ENCODE peak calls at places on chromosomes 5 and 9, in ten cellular contexts. X is PC-3; N is mesenchymal stem cell; C is tibial nerve; G is adipocyte; E is AG04449; J is CD8-positive, alpha-beta memory T cell; H is uterus; T is SK-N-SH; A is HL-60. K is an unnamed sample.
A peak's percentile ranks its signal among the peaks of the same experiment; 100 is the strongest.

GRCh38 chr5:77935516-77936364 is 159.6 kb upstream of the TBCA start:
- DNase-seq in G (no peak), C (no peak), J (no peak), A (peak; percentile 70), X (no peak), T (no peak), E (no peak), H (no peak), N (no peak), K (peak; percentile 44)

GRCh38 chr9:98652302-98652701 is 56.4 kb downstream of the GABBR2 start:
- DNase-seq in J (no peak), E (no peak), A (no peak), X (no peak), H (no peak), G (no peak), T (no peak), C (no peak), N (no peak), K (no peak)

GRCh38 chr9:37332581-37332980 is 89.9 kb upstream of the GRHPR start:
- DNase-seq in T (no peak), E (no peak), G (no peak), X (no peak), J (no peak), N (no peak), H (no peak), A (no peak), C (no peak), K (no peak)

GRCh38 chr5:1552469-1553255 is 28.9 kb upstream of the LPCAT1 start:
- DNase-seq in J (no peak), G (peak; percentile 33), T (no peak), X (no peak), A (no peak), N (no peak), C (peak; percentile 60), H (no peak), E (no peak), K (no peak)

GRCh38 chr5:14988210-14988609 is 116.6 kb upstream of the ANKH start:
- DNase-seq in N (no peak), T (no peak), C (no peak), J (no peak), H (no peak), A (no peak), X (no peak), G (no peak), E (no peak), K (no peak)

GRCh38 chr5:40480392-40480791 is 199.3 kb upstream of the PTGER4 start:
- DNase-seq in H (no peak), E (no peak), G (no peak), N (no peak), X (no peak), J (peak; percentile 12), T (no peak), A (no peak), C (no peak), K (no peak)

GRCh38 chr5:57386958-57387357 is 95.7 kb downstream of the ACTBL2 start:
- DNase-seq in J (no peak), A (no peak), H (no peak), G (peak; percentile 40), X (no peak), T (no peak), E (no peak), N (peak; percentile 69), C (no peak), K (no peak)

GRCh38 chr5:142296914-142297417 is 27.9 kb downstream of the SPRY4 start:
- DNase-seq in G (peak; percentile 74), H (no peak), J (no peak), A (no peak), E (peak; percentile 71), T (no peak), X (peak; percentile 3), N (peak; percentile 95), C (no peak), K (no peak)

GRCh38 chr5:56440871-56441740 is 208.0 kb upstream of the ANKRD55 start:
- DNase-seq in C (no peak), J (no peak), H (peak; percentile 59), E (no peak), T (no peak), A (peak; percentile 1), X (peak; percentile 47), G (peak; percentile 94), N (peak; percentile 91), K (no peak)

GRCh38 chr9:125377584-125378250 is 116.1 kb downstream of the GAPVD1 start:
- DNase-seq in N (no peak), E (no peak), X (no peak), G (no peak), H (no peak), C (no peak), A (no peak), J (no peak), T (no peak), K (no peak)

GRCh38 chr9:125376261-125377226 is 114.9 kb downstream of the GAPVD1 start:
- DNase-seq in X (no peak), E (no peak), A (no peak), H (no peak), T (peak; percentile 71), N (no peak), J (no peak), C (no peak), G (no peak), K (no peak)

GRCh38 chr9:125375820-125376219 is 114.2 kb downstream of the GAPVD1 start:
- DNase-seq in T (no peak), N (no peak), J (no peak), A (no peak), E (no peak), H (no peak), X (no peak), C (no peak), G (no peak), K (no peak)

GRCh38 chr9:125372441-125373226 is 111.0 kb downstream of the GAPVD1 start:
- DNase-seq in X (no peak), T (no peak), C (no peak), N (no peak), J (no peak), H (no peak), E (no peak), G (no peak), A (no peak), K (no peak)

DNA sequence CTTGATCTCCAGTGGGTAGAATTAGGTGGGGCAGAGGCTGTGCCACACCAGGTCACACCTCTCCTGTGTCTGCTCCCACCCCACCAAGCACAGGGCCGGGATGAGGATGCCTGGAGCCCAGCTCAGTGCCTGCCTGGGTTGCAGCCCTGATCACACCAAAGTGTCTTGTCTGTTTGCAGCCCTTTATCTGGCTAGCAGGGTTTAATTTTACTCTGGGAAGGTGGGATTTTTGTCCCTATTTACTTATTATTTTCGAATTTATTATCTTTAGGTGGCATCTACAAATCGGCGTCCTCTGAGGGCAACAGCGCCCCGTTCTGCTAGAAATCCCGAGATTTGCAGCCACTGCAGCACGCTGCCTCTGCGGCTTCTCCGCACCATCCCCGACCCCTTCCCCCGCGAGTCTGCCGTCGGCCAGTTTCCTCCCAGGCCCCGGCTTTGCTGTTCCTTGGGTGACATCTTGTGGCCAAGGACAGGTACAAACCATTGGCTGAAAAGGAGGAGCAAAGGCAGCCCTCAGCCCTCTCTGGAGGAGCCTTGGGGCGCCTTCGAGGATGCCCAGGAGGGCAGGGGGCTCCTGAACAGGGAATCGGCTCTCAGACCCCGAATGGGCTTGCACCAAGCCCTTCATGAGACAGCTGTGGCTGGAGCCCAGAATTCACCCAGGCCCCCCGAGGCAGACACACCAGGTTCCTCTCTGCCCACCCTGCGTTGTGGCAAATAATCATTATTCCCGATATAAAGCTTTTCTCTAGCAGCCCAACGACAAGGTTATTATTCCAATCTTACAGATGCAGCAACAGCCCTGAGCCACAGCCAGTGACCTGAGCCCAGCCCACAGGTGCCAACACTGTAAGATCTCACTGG is 113.0 kb downstream of the GAPVD1 start:
- DNase-seq in E (no peak), T (peak; percentile 89), G (peak; percentile 91), X (peak; percentile 66), J (peak; percentile 36), A (peak; percentile 73), N (peak; percentile 78), H (peak; percentile 34), C (no peak), K (peak; percentile 59)
- H3K4me3 ChIP-seq in E (peak overlapping the region; percentile 50), T (peak overlapping the region; percentile 58), G (peak overlapping the region; percentile 69), X (peak overlapping the region; percentile 59), J (no peak overlapping the region), A (peak overlapping the region; percentile 31), N (peak overlapping the region; percentile 48), H (no peak overlapping the region), C (peak overlapping the region; percentile 42), K (peak overlapping the region; percentile 45)

GRCh38 chr5:174735498-174736350 is 11.3 kb downstream of the MSX2 start:
- DNase-seq in X (peak; percentile 62), G (no peak), C (no peak), H (no peak), N (no peak), E (no peak), A (no peak), T (peak; percentile 89), J (no peak), K (no peak)
- H3K4me3 ChIP-seq in X (peak overlapping the region; percentile 70), G (peak overlapping the region; percentile 65), C (no peak overlapping the region), H (no peak overlapping the region), N (no peak overlapping the region), E (no peak overlapping the region), A (no peak overlapping the region), T (peak overlapping the region; percentile 63), J (no peak overlapping the region), K (no peak overlapping the region)

GRCh38 chr9:137612741-137613142 is 6.1 kb upstream of the EHMT1 start:
- DNase-seq in C (no peak), E (no peak), X (no peak), H (no peak), A (no peak), G (no peak), J (no peak), N (no peak), T (no peak), K (no peak)
- H3K4me3 ChIP-seq in C (no peak overlapping the region), E (no peak overlapping the region), X (peak overlapping the region; percentile 31), H (no peak overlapping the region), A (no peak overlapping the region), G (no peak overlapping the region), J (no peak overlapping the region), N (no peak overlapping the region), T (no peak overlapping the region), K (no peak overlapping the region)

GRCh38 chr9:16202221-16202620 is 649.4 kb downstream of the CCDC171 start:
- DNase-seq in A (no peak), H (no peak), G (peak; percentile 45), T (no peak), C (no peak), X (no peak), J (no peak), E (no peak), N (peak; percentile 41), K (no peak)

GRCh38 chr9:16202913-16203734 is 650.3 kb downstream of the CCDC171 start:
- DNase-seq in G (peak; percentile 91), A (no peak), N (peak; percentile 88), C (no peak), E (peak; percentile 88), J (no peak), X (peak; percentile 86), H (no peak), T (no peak), K (no peak)

GRCh38 chr9:16192403-16193017 is 639.7 kb downstream of the CCDC171 start:
- DNase-seq in E (no peak), C (no peak), N (peak; percentile 59), T (no peak), J (no peak), X (peak; percentile 45), A (no peak), H (no peak), G (peak; percentile 59), K (no peak)

GRCh38 chr9:16196206-16196605 is 643.4 kb downstream of the CCDC171 start:
- DNase-seq in G (peak; percentile 16), H (no peak), T (no peak), N (no peak), E (no peak), J (no peak), C (no peak), X (peak; percentile 12), A (no peak), K (no peak)

GRCh38 chr9:16197578-16198370 is 644.9 kb downstream of the CCDC171 start:
- DNase-seq in J (no peak), C (no peak), G (peak; percentile 81), T (peak; percentile 62), H (no peak), E (no peak), N (peak; percentile 77), A (no peak), X (no peak), K (no peak)
- H3K4me3 ChIP-seq in J (no peak overlapping the region), C (no peak overlapping the region), G (no peak overlapping the region), T (no peak overlapping the region), H (no peak overlapping the region), E (no peak overlapping the region), N (no peak overlapping the region), A (no peak overlapping the region), X (no peak overlapping the region), K (no peak overlapping the region)